ENCODE peak calls at places on chromosomes 5 and 9, in seven cellular contexts. V is foreskin fibroblast, P is coronary artery, E is dorsolateral prefrontal cortex, J is mucosa of descending colon, H is pancreas, C is epithelial cell of esophagus. W is an unnamed sample.

GRCh38 chr9:72362680-72363139 is 2.3 kb downstream of the ZFAND5 start:
- DNase-seq in P (peak), H (peak), V (peak), E (peak), C (peak), J (peak), W (no peak)

GRCh38 chr5:154868702-154869101 is 10.3 kb downstream of the CNOT8 start:
- DNase-seq in J (no peak), P (no peak), V (peak), E (no peak), H (no peak), C (peak), W (no peak)

GRCh38 chr9:113444736-113445135 is 18.8 kb upstream of the RGS3 start:
- DNase-seq in E (no peak), H (no peak), P (no peak), V (no peak), J (no peak), C (no peak), W (no peak)

GRCh38 chr5:137342764-137343163 is 156.4 kb downstream of the SPOCK1 start:
- DNase-seq in J (no peak), E (no peak), V (no peak), H (no peak), P (no peak), C (peak), W (peak)

GRCh38 chr9:80699551-80699998 is 989.8 kb downstream of the TLE1 start:
- DNase-seq in H (no peak), J (no peak), P (no peak), C (peak), V (peak), E (no peak), W (peak)

GRCh38 chr9:100088202-100088601 is 10.6 kb downstream of the ERP44 start:
- DNase-seq in E (no peak), P (no peak), V (no peak), H (no peak), J (no peak), C (peak), W (peak)

GRCh38 chr5:84378420-84378819 is 6.3 kb downstream of the EDIL3 start:
- DNase-seq in E (no peak), V (peak), C (no peak), H (no peak), J (no peak), P (no peak), W (no peak)

GRCh38 chr9:121663591-121663990 is 12.2 kb downstream of the DAB2IP start:
- DNase-seq in E (no peak), J (no peak), P (no peak), V (no peak), C (no peak), H (no peak), W (no peak)

GRCh38 chr9:109401169-109401989 is 80.5 kb upstream of the EPB41L4B start:
- DNase-seq in H (peak), P (peak), J (peak), E (peak), V (peak), C (peak), W (peak)

GRCh38 chr9:136511670-136512592 is 29.1 kb upstream of the SEC16A start:
- DNase-seq in P (no peak), V (no peak), E (peak), J (no peak), C (no peak), H (no peak), W (no peak)

GRCh38 chr9:72443855-72444254 is 77.6 kb upstream of the TMC1 start:
- DNase-seq in V (no peak), J (no peak), H (no peak), C (peak), E (no peak), P (no peak), W (peak)

GRCh38 chr9:72326643-72327042 is 38.4 kb downstream of the ZFAND5 start:
- DNase-seq in C (no peak), J (no peak), H (no peak), V (no peak), E (no peak), P (no peak), W (no peak)

GRCh38 chr5:132052520-132052919 is 7.9 kb upstream of the IL3 start:
- DNase-seq in P (peak), H (no peak), E (peak), C (no peak), V (no peak), J (no peak), W (no peak)

GRCh38 chr5:142715291-142715690 is 29.4 kb upstream of the FGF1 start:
- DNase-seq in H (no peak), P (no peak), C (no peak), E (no peak), V (no peak), J (no peak), W (no peak)
- TF ChIP-seq CTCF in H (no peak), P (no peak), C (no peak), E (no peak), V (no peak), J (no peak), W (no peak)

DNA sequence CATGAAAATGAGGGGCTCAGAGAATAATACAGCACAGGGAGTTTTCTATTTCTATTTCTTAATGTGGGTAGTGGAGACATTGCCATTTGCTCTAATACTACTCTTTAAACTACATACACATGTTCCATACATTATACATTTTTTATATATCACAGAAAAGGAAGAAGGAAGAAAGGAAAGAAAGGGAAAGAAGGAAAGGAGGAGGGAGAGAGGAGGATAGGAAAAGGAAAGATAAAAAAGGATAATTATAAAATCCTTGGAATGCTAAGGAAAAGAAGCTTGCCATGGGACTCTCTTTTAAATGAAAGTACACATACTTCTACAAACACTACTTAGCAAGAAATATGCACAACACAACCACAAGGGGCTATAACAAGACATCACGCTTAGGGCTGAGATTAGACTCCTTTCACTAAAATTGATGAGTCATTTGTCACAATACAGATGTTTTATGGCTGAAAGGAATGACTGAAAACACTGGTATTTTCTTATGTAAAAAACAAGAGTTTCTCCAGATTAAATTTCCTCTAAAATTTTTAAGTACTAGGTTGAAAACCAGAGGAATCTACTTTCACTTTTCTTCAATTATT is 219.8 kb downstream of the ARL15 start:
- DNase-seq in C (peak), H (no peak), E (no peak), P (no peak), V (peak), J (no peak), W (no peak)
- TF ChIP-seq CTCF in C (peak), H (no peak), E (no peak), P (no peak), V (peak), J (no peak), W (peak)

GRCh38 chr5:115873392-115873791 is 31.7 kb downstream of the AP3S1 start:
- DNase-seq in P (no peak), H (no peak), E (no peak), C (peak), J (no peak), V (peak), W (peak)

GRCh38 chr5:115872447-115872846 is 30.7 kb downstream of the AP3S1 start:
- DNase-seq in E (no peak), C (no peak), J (no peak), V (no peak), P (no peak), H (no peak), W (no peak)

DNA sequence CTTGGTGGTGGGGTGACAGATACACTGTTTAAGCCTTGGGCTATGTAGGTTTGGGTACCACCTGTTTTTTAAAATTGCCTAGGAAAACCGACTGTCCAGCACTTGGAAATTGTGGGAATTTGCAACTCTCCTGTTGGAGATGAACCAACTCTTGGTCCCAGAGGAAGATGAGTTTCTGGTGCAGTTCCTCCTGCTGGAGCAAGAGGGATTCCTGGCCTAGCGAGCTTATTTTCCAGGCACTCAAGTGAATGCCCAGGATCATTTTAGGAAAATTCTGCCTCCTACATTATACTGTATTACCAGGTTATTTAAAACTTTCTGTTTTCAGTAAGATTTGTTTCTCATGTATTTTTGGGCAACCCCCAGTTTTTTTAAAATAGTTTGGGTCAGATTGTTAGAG is 33.7 kb downstream of the AP3S1 start:
- DNase-seq in P (no peak), J (no peak), H (no peak), E (no peak), C (no peak), V (no peak), W (no peak)
- TF ChIP-seq CTCF in P (no peak), J (no peak), H (no peak), E (no peak), C (no peak), V (no peak), W (peak)

DNA sequence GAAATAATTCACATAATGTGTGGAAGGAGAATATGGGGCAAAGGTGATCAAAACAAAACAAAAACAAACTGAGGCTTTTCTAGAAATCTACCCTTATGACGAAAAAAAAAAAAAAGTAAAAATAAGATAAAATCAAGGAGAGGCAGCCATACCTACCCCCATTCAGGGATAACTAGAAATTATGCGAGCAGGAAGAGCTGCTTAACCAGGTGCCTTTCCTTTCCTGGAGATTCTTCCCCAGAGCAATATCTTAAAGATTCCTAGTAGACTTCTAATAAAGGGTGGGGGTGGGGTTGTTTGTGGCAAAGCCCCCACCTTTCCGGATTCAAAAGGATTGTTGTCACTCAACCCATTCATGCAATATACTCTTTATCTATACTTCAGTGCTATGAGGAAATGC is 112.0 kb upstream of the IFNK start:
- DNase-seq in E (no peak), J (no peak), C (no peak), P (no peak), H (no peak), V (no peak), W (no peak)
- TF ChIP-seq CTCF in E (no peak), J (no peak), C (no peak), P (no peak), H (no peak), V (no peak), W (no peak)

GRCh38 chr5:71699751-71700150 is 19.3 kb upstream of the CARTPT start:
- DNase-seq in E (no peak), V (no peak), C (no peak), H (no peak), J (no peak), P (no peak), W (no peak)

GRCh38 chr5:71695561-71695960 is 23.5 kb upstream of the CARTPT start:
- DNase-seq in V (no peak), H (no peak), E (no peak), C (no peak), J (no peak), P (no peak), W (peak)

GRCh38 chr5:71699233-71699632 is 19.8 kb upstream of the CARTPT start:
- DNase-seq in H (no peak), V (no peak), E (no peak), J (no peak), C (no peak), P (no peak), W (no peak)

GRCh38 chr5:71700803-71701202 is 18.3 kb upstream of the CARTPT start:
- DNase-seq in C (no peak), E (no peak), P (no peak), H (no peak), J (no peak), V (no peak), W (no peak)

DNA sequence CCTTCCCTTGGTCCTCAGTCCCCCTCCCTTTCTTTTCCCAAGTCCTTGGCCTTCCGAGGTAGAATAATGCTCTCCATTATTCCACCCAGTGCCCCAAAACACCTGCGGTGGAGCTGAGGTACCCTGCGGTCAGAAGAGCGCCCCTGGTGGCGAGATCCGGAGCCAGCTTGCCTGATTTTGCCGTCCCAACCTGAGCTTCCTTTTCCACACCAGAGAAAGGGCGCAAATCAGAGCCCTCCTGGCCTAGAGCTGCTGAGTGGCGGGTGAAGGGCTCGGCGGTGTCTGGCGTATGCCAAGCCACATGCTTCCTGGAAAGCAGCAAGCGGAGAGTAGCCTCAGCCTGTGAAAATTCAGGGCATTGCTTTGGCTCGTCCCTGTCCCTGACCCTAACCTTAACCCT is 21.1 kb upstream of the CARTPT start:
- DNase-seq in J (no peak), C (peak), V (no peak), H (no peak), E (no peak), P (no peak), W (no peak)
- TF ChIP-seq CTCF in J (no peak), C (peak), V (peak), H (peak), E (peak), P (no peak), W (peak)

GRCh38 chr5:149151717-149152116 is 10.4 kb downstream of the ABLIM3 start:
- DNase-seq in H (no peak), P (no peak), V (peak), C (no peak), E (no peak), J (no peak), W (no peak)
- TF ChIP-seq CTCF in H (no peak), P (no peak), V (peak), C (peak), E (no peak), J (no peak), W (peak)

GRCh38 chr5:163463063-163463435 is 2.6 kb downstream of the HMMR start:
- DNase-seq in E (no peak), J (no peak), V (no peak), H (no peak), C (no peak), P (no peak), W (no peak)

GRCh38 chr5:163459465-163459887 is 426 bp downstream of the NUDCD2 start:
- DNase-seq in H (no peak), J (no peak), V (no peak), E (no peak), C (no peak), P (no peak), W (no peak)

GRCh38 chr5:163460562-163461176 is at the start of gene HMMR:
- DNase-seq in C (peak), H (no peak), J (no peak), P (no peak), E (no peak), V (peak), W (no peak)

GRCh38 chr5:163458778-163459405 is 1.0 kb downstream of the NUDCD2 start:
- DNase-seq in J (no peak), V (no peak), P (no peak), H (no peak), E (no peak), C (peak), W (no peak)

DNA sequence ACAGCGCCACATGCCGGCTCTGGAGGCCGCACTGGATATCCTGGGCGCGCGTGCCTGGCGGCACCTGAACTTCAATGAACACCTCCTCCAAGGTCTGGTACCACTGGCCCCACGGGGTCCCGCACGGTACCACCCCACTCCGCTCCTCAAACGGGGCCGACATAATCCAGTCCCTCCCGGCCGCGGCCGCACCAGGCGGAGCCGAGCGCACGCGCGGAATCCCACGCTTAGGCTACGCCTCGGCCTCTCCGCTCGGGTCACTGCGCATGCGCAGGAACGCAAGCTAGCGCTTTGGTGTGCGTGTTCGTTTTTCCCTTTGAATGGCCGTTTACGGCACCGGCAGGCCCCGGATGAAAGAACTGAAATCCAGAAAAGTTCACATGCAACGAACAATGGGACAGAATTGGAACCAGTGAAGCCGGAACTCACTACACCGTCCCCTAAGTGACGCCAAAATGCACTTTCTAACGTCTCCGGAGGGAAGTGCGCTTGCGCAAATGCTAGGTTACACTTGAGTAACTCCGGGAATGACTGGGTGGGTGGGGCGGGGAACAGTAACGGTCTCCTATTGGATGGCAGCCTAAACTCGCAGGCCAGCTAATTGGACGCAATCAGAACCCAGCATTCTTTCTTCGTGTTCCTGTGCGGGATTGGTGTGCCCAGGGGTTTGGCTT is at the start of gene NUDCD2:
- DNase-seq in C (peak), E (peak), P (peak), H (peak), V (peak), J (peak), W (peak)
- TF ChIP-seq CTCF in C (peak), E (peak), P (no peak), H (no peak), V (peak), J (no peak), W (peak)

GRCh38 chr5:35166043-35166442 is 64.2 kb downstream of the PRLR start:
- DNase-seq in H (no peak), C (no peak), V (peak), E (no peak), J (no peak), P (no peak), W (no peak)
- TF ChIP-seq CTCF in H (no peak), C (no peak), V (peak), E (no peak), J (no peak), P (no peak), W (peak)

DNA sequence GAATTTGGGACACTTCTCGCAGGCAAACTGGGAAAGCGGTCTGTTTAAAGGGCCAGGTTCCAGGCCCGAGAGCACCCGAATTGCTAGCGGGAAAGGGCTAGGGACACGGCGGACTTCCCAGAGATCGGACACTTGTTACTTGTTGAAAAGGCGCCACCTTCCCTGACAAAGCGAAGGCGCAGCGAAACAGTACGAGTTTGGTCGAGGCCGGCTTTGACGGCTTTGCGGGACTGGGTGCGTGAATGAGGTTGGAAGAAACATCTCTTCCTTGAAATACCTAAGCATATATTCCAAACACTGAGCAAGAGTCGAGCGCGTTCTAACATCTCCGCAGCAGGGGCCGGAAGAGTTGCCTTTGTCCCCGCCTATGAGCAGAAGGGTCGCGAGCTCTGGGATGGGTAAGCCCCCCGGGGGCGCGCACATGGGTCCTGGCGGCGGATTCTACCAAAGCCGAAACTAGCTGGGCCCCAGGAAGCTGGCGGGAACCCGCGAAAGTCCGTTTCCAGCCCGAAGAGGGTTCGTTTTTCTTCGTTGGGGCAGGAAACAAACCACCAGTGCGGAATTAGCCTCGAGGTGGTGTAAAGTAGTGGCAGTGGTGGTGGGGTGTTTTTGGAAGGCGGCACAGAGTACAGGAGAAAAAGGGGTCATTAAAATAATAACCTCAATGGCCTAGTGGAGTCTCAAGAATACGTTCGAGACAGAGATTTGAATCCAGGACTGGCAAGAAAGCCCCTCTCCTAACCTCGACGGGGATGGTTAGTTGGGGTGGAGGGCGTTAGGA is 1.5 kb downstream of the GDNF start:
- DNase-seq in V (peak), C (no peak), E (no peak), J (no peak), H (peak), P (no peak), W (peak)
- TF ChIP-seq CTCF in V (peak), C (peak), E (peak), J (no peak), H (no peak), P (no peak), W (peak)